ENCODE peak calls at places on chromosomes 11 and 22, in four cellular contexts. D is heart left ventricle, P is MM.1S, J is testis. L is an unnamed sample. For H3K4me1, the result is how much of the 10 kb centered on the place peaks cover.

GRCh38 chr11:92826136-92826535 is 143.3 kb upstream of the MTNR1B start:
- DNase-seq in D (no peak), P (no peak), J (no peak), L (no peak)

GRCh38 chr11:111663820-111664219 is 61.6 kb downstream of the SIK2 start:
- DNase-seq in D (peak), P (no peak), J (peak), L (no peak)

GRCh38 chr22:37549704-37550059 is 10.6 kb upstream of the CDC42EP1 start:
- DNase-seq in D (no peak), P (no peak), J (peak), L (no peak)

GRCh38 chr11:102111787-102112653 is 1.8 kb downstream of the YAP1 start:
- DNase-seq in D (peak), P (no peak), J (peak), L (no peak)

GRCh38 chr22:33747576-33748180 is 172.6 kb downstream of the LARGE1 start:
- DNase-seq in D (peak), P (peak), J (peak), L (no peak)

GRCh38 chr22:23035557-23036277 is 34.6 kb upstream of the GNAZ start:
- DNase-seq in D (no peak), P (peak), J (no peak), L (no peak)

GRCh38 chr22:44596726-44597125 is 98.7 kb upstream of the RTL6 start:
- DNase-seq in D (no peak), P (no peak), J (no peak), L (no peak)

GRCh38 chr11:123055132-123055924 is 6.6 kb downstream of the HSPA8 start:
- DNase-seq in D (no peak), P (no peak), J (no peak), L (peak)

GRCh38 chr11:110174645-110175310 is 81.6 kb downstream of the ZC3H12C start:
- DNase-seq in D (no peak), P (no peak), J (no peak), L (peak)

GRCh38 chr22:37309221-37310074 is 27.1 kb downstream of the CYTH4 start:
- DNase-seq in D (no peak), P (no peak), J (no peak), L (no peak)

GRCh38 chr11:70509476-70509875 is 111.1 kb downstream of the CTTN start:
- DNase-seq in D (no peak), P (no peak), J (no peak), L (no peak)

GRCh38 chr11:92317222-92317621 is 92.6 kb downstream of the FAT3 start:
- DNase-seq in D (no peak), P (no peak), J (no peak), L (no peak)

GRCh38 chr11:122895591-122895990 is 13.0 kb downstream of the JHY start:
- DNase-seq in D (no peak), P (no peak), J (no peak), L (no peak)

GRCh38 chr22:38755155-38755910 is 465 bp downstream of the SUN2 start:
- DNase-seq in D (peak), P (peak), J (peak), L (peak)

GRCh38 chr22:29030618-29031235 is 30.9 kb downstream of the C22orf31 start:
- DNase-seq in D (peak), P (no peak), J (peak), L (peak)

GRCh38 chr22:40759294-40759840 is 59.8 kb downstream of the SLC25A17 start:
- DNase-seq in D (no peak), P (no peak), J (no peak), L (no peak)
- H3K4me1 ChIP-seq in D (under half), P (under half), J (under half), L (under half)

GRCh38 chr11:126764221-126764620 is 236.3 kb downstream of the KIRREL3 start:
- DNase-seq in D (no peak), P (no peak), J (no peak), L (no peak)
- TF ChIP-seq CTCF in D (no peak), P (no peak), J (no peak), L (peak)

GRCh38 chr11:86916330-86916729 is 38.9 kb downstream of the FZD4 start:
- DNase-seq in D (no peak), P (no peak), J (no peak), L (no peak)
- H3K4me3 ChIP-seq in D (no peak), P (no peak), J (no peak), L (no peak)

GRCh38 chr11:46360878-46361277 is 13.6 kb downstream of the DGKZ start:
- DNase-seq in D (no peak), P (no peak), J (no peak), L (no peak)
- H3K4me1 ChIP-seq in D (half or more), P (under half), J (under half), L (half or more)